ENCODE peak calls at places on chromosome 2, in seven cellular contexts. R is BJ, X is tibial artery, D is astrocyte of the cerebellum, J is colonic mucosa, U is GM23248, S is lower lobe of right lung. W is an unnamed sample.

GRCh38 chr2:201151127-201152074 is 31.5 kb upstream of the CASP10 start:
- DNase-seq in R (peak), J (no peak), X (no peak), S (no peak), D (peak), U (peak), W (no peak)

GRCh38 chr2:64479259-64480198 is 25.6 kb downstream of the LGALSL start:
- DNase-seq in X (no peak), D (no peak), U (no peak), S (no peak), J (no peak), R (no peak), W (no peak)

GRCh38 chr2:25606892-25607291 is 66.5 kb downstream of the DTNB start:
- DNase-seq in X (no peak), R (no peak), S (no peak), U (peak), D (no peak), J (no peak), W (no peak)

GRCh38 chr2:195238366-195238765 is 418.7 kb upstream of the SLC39A10 start:
- DNase-seq in D (no peak), X (no peak), S (no peak), U (no peak), R (no peak), J (no peak), W (no peak)

GRCh38 chr2:136362676-136363390 is 244.9 kb upstream of the CXCR4 start:
- DNase-seq in X (no peak), S (no peak), D (no peak), R (no peak), J (no peak), U (no peak), W (no peak)

GRCh38 chr2:11829947-11830707 is 83.7 kb downstream of the LPIN1 start:
- DNase-seq in U (peak), R (peak), X (peak), J (peak), D (peak), S (peak), W (peak)

GRCh38 chr2:146489386-146489785 is 1355.4 kb upstream of the ACVR2A start:
- DNase-seq in X (no peak), J (no peak), R (no peak), U (peak), S (no peak), D (no peak), W (no peak)

GRCh38 chr2:107132141-107132540 is 246.2 kb upstream of the ST6GAL2 start:
- DNase-seq in S (no peak), J (no peak), R (no peak), U (no peak), X (no peak), D (no peak), W (no peak)

GRCh38 chr2:127176371-127177311 is 43.5 kb downstream of the CYP27C1 start:
- DNase-seq in J (peak), U (peak), S (peak), R (peak), X (peak), D (no peak), W (no peak)

GRCh38 chr2:109447811-109448210 is 166.0 kb downstream of the SEPTIN10 start:
- DNase-seq in R (no peak), S (no peak), U (no peak), J (no peak), X (peak), D (no peak), W (no peak)

GRCh38 chr2:42585779-42586178 is 17.3 kb downstream of the MTA3 start:
- DNase-seq in X (no peak), S (no peak), R (no peak), J (no peak), U (no peak), D (no peak), W (no peak)

GRCh38 chr2:128492966-128493811 is 174.5 kb upstream of the HS6ST1 start:
- DNase-seq in S (no peak), D (no peak), U (no peak), R (no peak), X (peak), J (no peak), W (no peak)

GRCh38 chr2:117551858-117552257 is 262.6 kb upstream of the DDX18 start:
- DNase-seq in S (no peak), R (no peak), X (no peak), J (no peak), D (no peak), U (no peak), W (no peak)

GRCh38 chr2:96091711-96092579 is 24.4 kb downstream of the ADRA2B start:
- DNase-seq in U (no peak), S (peak), X (no peak), R (no peak), J (peak), D (no peak), W (peak)

GRCh38 chr2:178863856-178864620 is 56.8 kb upstream of the TTN start:
- DNase-seq in U (peak), J (peak), R (no peak), X (peak), D (no peak), S (no peak), W (peak)

GRCh38 chr2:220273082-220273481 is 645.7 kb downstream of the SLC4A3 start:
- DNase-seq in R (no peak), J (no peak), S (no peak), X (no peak), D (no peak), U (no peak), W (no peak)

GRCh38 chr2:102367331-102367971 is 11.9 kb downstream of the IL18R1 start:
- DNase-seq in J (no peak), R (no peak), U (no peak), S (no peak), D (no peak), X (no peak), W (no peak)

GRCh38 chr2:226738191-226738820 is 61.3 kb downstream of the IRS1 start:
- DNase-seq in J (no peak), U (no peak), D (no peak), X (no peak), R (no peak), S (no peak), W (no peak)

GRCh38 chr2:101238930-101239759 is 13.5 kb upstream of the CNOT11 start:
- DNase-seq in J (peak), X (no peak), D (no peak), U (no peak), S (peak), R (no peak), W (no peak)

DNA sequence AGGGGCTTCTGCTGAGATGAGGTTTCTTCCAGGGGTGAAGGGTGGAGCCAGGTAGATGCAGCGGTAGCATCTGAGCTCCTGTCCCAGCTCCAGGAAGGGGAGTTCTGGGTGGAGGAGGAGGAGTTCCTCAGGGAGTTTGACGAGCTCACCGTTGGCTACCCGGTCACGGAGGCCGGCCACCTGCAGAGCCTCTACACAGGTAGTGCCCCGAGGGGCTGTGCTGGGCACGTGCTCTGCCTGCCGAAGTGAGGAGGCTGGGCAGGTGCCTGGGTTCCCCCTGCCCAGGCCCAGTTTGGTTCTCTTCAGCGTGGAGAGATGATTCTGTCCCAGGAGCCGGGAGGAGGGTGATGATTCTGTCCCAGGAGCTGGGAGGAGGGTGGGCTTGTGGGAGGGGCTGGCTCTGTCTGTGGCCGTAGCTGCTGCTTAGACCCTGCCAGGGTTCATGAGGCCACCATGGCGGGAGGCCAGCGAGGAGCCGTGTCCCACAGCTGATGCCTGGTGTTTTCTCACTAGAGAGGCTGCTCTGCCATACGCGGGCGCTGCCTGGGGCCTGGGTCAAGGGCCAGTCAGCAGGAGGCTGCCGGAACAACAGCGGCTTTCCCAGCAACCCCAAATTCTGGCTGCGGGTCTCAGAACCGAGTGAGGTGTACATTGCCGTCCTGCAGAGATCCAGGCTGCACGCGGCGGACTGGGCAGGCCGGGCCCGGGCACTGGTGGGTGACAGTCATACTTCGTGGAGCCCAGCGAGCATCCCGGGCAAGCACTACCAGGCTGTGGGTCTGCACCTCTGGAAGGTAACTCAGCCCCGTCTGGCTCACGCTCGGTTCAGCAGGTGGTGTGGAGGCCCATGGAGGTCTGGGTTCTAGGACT is 8.2 kb downstream of the CAPN10 start:
- DNase-seq in U (no peak), S (peak), D (no peak), R (no peak), J (no peak), X (peak), W (no peak)
- H3K4me3 ChIP-seq in U (no peak), S (no peak), D (no peak), R (no peak), J (no peak), X (no peak), W (no peak)

GRCh38 chr2:30559544-30559943 is 112.5 kb downstream of the LCLAT1 start:
- DNase-seq in D (no peak), R (no peak), S (no peak), J (no peak), X (no peak), U (no peak), W (no peak)
- H3K4me3 ChIP-seq in D (no peak), R (no peak), S (no peak), J (no peak), X (no peak), U (no peak), W (no peak)

DNA sequence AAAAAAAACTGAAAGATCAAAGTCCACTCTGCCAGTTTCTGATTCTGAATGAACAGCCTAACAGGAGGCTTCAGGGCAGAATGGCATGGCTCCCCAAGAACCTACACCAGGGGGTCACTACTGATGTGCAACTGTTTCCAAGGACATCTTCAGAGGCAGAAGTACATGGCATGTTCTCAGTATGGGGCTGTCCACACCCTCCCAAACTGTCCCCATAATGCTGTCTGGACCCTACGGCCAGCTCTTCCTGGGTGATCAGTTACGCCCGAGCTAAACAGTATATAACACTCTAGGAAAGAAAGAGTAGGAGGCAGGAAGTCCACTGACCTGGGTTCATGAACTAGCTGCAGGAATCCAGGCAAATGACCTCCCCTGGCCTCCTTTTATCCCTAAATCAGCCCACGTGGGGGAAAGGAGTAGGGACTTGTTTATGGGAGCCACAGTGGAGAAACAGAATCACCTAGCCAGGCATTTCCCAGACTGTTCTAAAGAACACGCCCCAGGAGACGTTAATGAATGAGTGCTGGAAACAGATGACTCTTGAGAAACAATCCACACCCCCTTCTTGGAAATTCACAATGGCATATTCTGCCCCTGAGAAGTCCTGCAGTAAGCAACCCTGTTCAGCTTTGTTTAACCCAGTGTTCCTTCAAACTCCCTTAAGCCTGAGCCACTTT is 2.5 kb downstream of the TMBIM1 start:
- DNase-seq in U (peak), R (no peak), D (no peak), J (peak), X (peak), S (no peak), W (no peak)
- H3K4me3 ChIP-seq in U (peak), R (no peak), D (no peak), J (peak), X (peak), S (peak), W (peak)

GRCh38 chr2:189548686-189549439 is 31.7 kb downstream of the SLC40A1 start:
- DNase-seq in X (no peak), U (no peak), S (no peak), D (no peak), R (no peak), J (no peak), W (no peak)
- H3K4me3 ChIP-seq in X (no peak), U (no peak), S (no peak), D (no peak), R (no peak), J (no peak), W (no peak)

DNA sequence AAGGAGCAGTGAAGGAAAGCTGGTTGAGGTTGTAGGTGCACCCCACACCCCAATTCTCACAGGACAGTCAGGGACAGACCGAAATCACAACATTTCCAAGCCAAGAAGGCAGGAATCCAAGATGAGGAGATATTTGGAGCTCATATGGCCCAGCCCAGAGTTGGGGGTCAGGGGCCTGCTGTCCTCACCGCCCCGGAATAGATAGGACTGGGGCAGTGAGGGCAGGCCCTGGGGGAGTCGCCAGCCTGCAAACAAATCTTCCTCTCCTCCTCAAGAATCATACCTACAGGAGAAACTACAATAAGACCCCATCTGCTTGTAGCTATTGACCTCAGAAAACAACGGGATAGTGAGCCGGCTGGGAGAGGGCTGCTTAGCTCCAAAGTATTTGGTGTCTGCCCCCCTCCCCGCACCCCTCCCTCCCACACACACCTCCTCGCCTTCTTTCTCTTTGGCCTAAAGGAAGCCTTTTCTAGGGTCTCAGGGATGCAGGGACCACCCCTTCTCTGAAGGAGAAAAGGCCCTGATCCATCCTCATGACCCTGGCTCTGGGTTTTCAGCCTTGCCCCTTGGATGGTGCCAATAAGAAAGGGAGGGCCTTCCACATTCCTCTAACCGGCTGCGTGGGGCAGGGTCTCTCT is 3.8 kb downstream of the EN1 start:
- DNase-seq in U (no peak), J (no peak), X (no peak), D (no peak), S (no peak), R (no peak), W (no peak)
- H3K4me3 ChIP-seq in U (peak), J (no peak), X (no peak), D (peak), S (no peak), R (no peak), W (no peak)

W was measured in upper lobe of left lung.